ENCODE peak calls at places on chromosome 17, in six cellular contexts. X is IMR-90, Q is prostate gland, W is ovary, L is uterus, O is stomach. B is an unnamed sample.

GRCh38 chr17:15247891-15248529 is 17.1 kb downstream of the PMP22 start:
- DNase-seq in O (no peak), L (no peak), X (no peak), W (no peak), Q (no peak), B (no peak)

GRCh38 chr17:46047398-46047797 is 48.3 kb downstream of the STH start:
- DNase-seq in L (no peak), X (no peak), O (no peak), W (no peak), Q (no peak), B (no peak)

GRCh38 chr17:74734256-74734655 is 2.8 kb upstream of the RAB37 start:
- DNase-seq in X (no peak), W (no peak), O (no peak), L (no peak), Q (no peak), B (no peak)

GRCh38 chr17:31745964-31746650 is 112.9 kb downstream of the COPRS start:
- DNase-seq in W (no peak), L (no peak), O (no peak), Q (no peak), X (no peak), B (no peak)

GRCh38 chr17:41492771-41493170 is 3.1 kb upstream of the KRT36 start:
- DNase-seq in Q (no peak), O (no peak), W (peak), L (no peak), X (peak), B (no peak)

GRCh38 chr17:40938981-40939380 is 1.5 kb upstream of the KRT23 start:
- DNase-seq in Q (no peak), O (no peak), X (peak), L (peak), W (no peak), B (no peak)

GRCh38 chr17:37261286-37261685 is 114.5 kb upstream of the C17orf78 start:
- DNase-seq in W (no peak), L (no peak), X (peak), Q (no peak), O (no peak), B (no peak)

GRCh38 chr17:49551221-49552069 is 24.2 kb upstream of the NXPH3 start:
- DNase-seq in L (no peak), W (no peak), O (no peak), X (no peak), Q (no peak), B (no peak)

GRCh38 chr17:18143044-18143936 is 34.7 kb downstream of the MYO15A start:
- DNase-seq in O (no peak), X (peak), W (no peak), Q (no peak), L (no peak), B (no peak)

GRCh38 chr17:75498726-75499213 is 16.6 kb downstream of the CASKIN2 start:
- DNase-seq in W (no peak), Q (no peak), X (no peak), O (no peak), L (no peak), B (no peak)

GRCh38 chr17:72387487-72387886 is 266.7 kb downstream of the SOX9 start:
- DNase-seq in Q (no peak), O (no peak), W (no peak), L (no peak), X (peak), B (peak)

GRCh38 chr17:74282587-74283370 is 8.7 kb downstream of the DNAI2 start:
- DNase-seq in L (no peak), W (no peak), O (no peak), Q (no peak), X (no peak), B (no peak)

GRCh38 chr17:44122825-44123355 is 551 bp downstream of the HDAC5 start:
- DNase-seq in L (no peak), X (no peak), Q (peak), W (no peak), O (no peak), B (no peak)

GRCh38 chr17:32933881-32934280 is 5.9 kb downstream of the TMEM98 start:
- DNase-seq in L (no peak), O (no peak), W (no peak), Q (no peak), X (peak), B (no peak)

GRCh38 chr17:64130559-64131001 is 636 bp upstream of the ERN1 start:
- DNase-seq in W (peak), O (no peak), Q (no peak), L (peak), X (peak), B (peak)

GRCh38 chr17:31320791-31321190 is 631 bp downstream of the EVI2A start:
- DNase-seq in O (no peak), X (peak), Q (no peak), L (no peak), W (no peak), B (no peak)

GRCh38 chr17:69822314-69822875 is 252.6 kb upstream of the KCNJ16 start:
- DNase-seq in L (no peak), O (no peak), X (no peak), Q (no peak), W (no peak), B (no peak)

GRCh38 chr17:75319818-75320691 is 30.8 kb upstream of the SLC25A19 start:
- DNase-seq in L (no peak), X (peak), O (no peak), W (no peak), Q (no peak), B (no peak)

GRCh38 chr17:14103821-14104220 is 34.5 kb downstream of the COX10 start:
- DNase-seq in O (no peak), W (no peak), Q (no peak), X (no peak), L (no peak), B (no peak)

GRCh38 chr17:77356690-77357201 is 216.0 kb downstream of the SEC14L1 start:
- DNase-seq in W (peak), X (no peak), O (peak), Q (no peak), L (peak), B (peak)

GRCh38 chr17:7431231-7431630 is 2.6 kb downstream of the SPEM3 start:
- DNase-seq in W (no peak), L (no peak), Q (no peak), O (no peak), X (peak), B (no peak)

GRCh38 chr17:40290629-40291296 is 3.1 kb downstream of the CDC6 start:
- DNase-seq in O (peak), L (no peak), W (no peak), Q (peak), X (peak), B (peak)

GRCh38 chr17:27455914-27456680 is at the start of gene KSR1:
- DNase-seq in O (peak), W (peak), L (peak), X (peak), Q (peak), B (peak)

GRCh38 chr17:19867094-19867653 is 562 bp downstream of the ULK2 start:
- DNase-seq in X (peak), O (peak), Q (peak), L (peak), W (peak), B (peak)
- TF ChIP-seq POLR2A in X (no peak), O (no peak), Q (peak), L (no peak), W (no peak), B (no peak)

GRCh38 chr17:29640981-29641642 is 18.4 kb upstream of the CORO6 start:
- DNase-seq in W (no peak), Q (no peak), O (no peak), L (no peak), X (no peak), B (no peak)
- H3K27ac ChIP-seq in W (no peak), Q (no peak), O (no peak), L (peak), X (no peak), B (peak)

DNA sequence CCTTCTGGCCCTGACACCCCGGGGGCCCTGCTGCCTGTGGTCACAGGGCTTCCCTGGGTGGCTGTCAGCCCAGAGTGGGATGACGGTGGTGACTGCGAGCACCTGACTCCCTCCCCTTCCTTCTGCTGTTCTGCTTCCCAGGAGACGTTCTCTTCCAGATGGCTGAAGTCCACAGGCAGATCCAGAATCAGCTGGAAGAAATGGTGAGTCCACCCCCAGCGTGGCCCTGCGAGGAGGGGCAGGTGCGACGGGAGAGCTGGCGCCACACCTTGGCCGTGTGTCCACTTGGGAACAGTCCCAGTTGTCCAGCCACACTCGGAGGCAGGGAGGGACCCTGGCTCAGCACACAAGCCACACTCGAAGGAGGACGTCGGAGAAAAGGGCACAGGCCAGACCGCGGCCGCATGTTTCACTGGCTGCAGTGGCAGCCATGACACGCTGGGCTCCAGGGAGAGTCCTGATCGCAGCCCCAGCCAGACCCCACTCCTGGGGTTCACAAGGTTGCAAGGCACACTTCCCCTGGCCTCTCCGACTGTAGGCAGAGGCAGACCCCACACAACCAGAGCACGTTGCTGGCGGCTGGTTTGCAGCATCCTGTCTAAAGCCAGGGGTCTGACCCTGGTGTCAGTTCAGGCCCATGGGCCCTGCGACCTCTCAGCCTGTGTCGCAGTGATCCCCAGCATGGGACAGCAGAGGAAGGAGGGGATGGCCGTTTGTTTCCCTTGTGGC is 49.9 kb downstream of the BAIAP2 start:
- DNase-seq in O (peak), X (no peak), Q (peak), L (no peak), W (no peak), B (peak)
- TF ChIP-seq CTCF in O (no peak), X (no peak), Q (no peak), L (no peak), W (no peak), B (no peak)

GRCh38 chr17:50691550-50692447 is 15.9 kb downstream of the ANKRD40 start:
- DNase-seq in O (peak), L (no peak), W (no peak), X (no peak), Q (no peak), B (peak)
- TF ChIP-seq POLR2A in O (no peak), L (no peak), W (no peak), X (no peak), Q (no peak), B (no peak)

DNA sequence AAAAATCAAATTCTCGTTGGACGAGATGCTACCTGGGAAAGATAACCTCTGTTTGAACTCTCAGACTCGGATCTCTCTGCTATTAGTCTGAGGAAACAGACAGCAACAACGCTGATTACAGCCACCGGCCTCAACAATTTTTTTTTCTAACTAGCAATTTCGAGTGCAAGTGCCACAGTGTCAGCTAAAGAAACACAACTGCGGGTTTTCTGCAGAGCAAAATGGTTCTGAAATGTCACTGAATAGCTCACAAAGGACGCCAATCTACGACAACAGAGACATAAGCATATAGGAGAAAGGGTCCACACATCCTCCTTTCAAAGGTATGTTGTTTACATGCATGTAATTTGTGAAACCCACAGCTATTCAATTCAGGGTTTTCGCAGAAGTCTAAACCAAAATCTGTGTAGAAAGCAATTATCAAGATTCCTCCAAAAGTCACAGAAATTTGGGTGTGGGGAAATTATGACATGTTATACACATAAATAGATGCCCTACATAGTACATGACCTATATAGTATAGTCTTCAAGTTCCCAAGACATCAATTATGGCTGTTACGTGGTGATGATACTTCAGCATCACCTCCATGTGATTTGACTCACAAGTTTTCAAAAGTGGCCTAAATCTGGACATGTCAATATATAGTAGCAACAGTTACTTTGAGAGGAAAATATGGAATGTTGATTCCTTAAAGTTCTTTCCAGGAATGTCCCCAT is 135.7 kb downstream of the SKAP1 start:
- DNase-seq in W (no peak), L (no peak), O (no peak), Q (no peak), X (no peak), B (no peak)
- H3K27ac ChIP-seq in W (no peak), L (no peak), O (no peak), Q (no peak), X (no peak), B (no peak)

GRCh38 chr17:61313515-61314326 is 85.9 kb upstream of the TBX2 start:
- DNase-seq in W (no peak), Q (no peak), O (no peak), X (no peak), L (peak), B (no peak)

GRCh38 chr17:61312406-61313295 is 87.0 kb upstream of the TBX2 start:
- DNase-seq in Q (no peak), O (no peak), X (no peak), W (no peak), L (no peak), B (peak)

GRCh38 chr17:61317779-61318178 is 81.9 kb upstream of the TBX2 start:
- DNase-seq in O (no peak), Q (no peak), W (no peak), X (no peak), L (no peak), B (no peak)

GRCh38 chr17:61316633-61317032 is 83.0 kb upstream of the TBX2 start:
- DNase-seq in X (no peak), W (no peak), Q (no peak), L (no peak), O (no peak), B (no peak)

GRCh38 chr17:61314368-61315078 is 85.1 kb upstream of the TBX2 start:
- DNase-seq in X (peak), Q (peak), L (peak), W (peak), O (peak), B (peak)
- TF ChIP-seq CTCF in X (peak), Q (no peak), L (peak), W (peak), O (no peak), B (no peak)

GRCh38 chr17:81514735-81515529 is 2.3 kb upstream of the ACTG1 start:
- DNase-seq in X (peak), L (peak), W (peak), Q (peak), O (peak), B (peak)
- TF ChIP-seq POLR2A in X (no peak), L (peak), W (peak), Q (peak), O (no peak), B (peak)

B was measured in thyroid gland.